ENCODE peak calls at places on chromosome 5, in nine cellular contexts. M is hepatocyte, E is left ventricle myocardium inferior, W is psoas muscle, P is cardiac muscle cell, J is tibial nerve, T is A549, H is fibroblast of lung, O is lower lobe of right lung. F is an unnamed sample.
A peak's percentile ranks its signal among the peaks of the same experiment; 100 is the strongest.

GRCh38 chr5:171450423-171451246 is 31.2 kb downstream of the FGF18 start:
- DNase-seq in T (no peak), M (peak; percentile 82), P (no peak), J (peak; percentile 29), E (peak; percentile 45), W (peak; percentile 83), H (peak; percentile 79), O (peak; percentile 57), F (peak; percentile 86)

GRCh38 chr5:134135091-134135655 is 20.7 kb downstream of the TCF7 start:
- DNase-seq in H (no peak), M (no peak), O (no peak), E (peak; percentile 3), J (no peak), W (peak; percentile 11), T (no peak), P (no peak), F (no peak)

GRCh38 chr5:60916646-60917045 is 28.2 kb downstream of the ERCC8 start:
- DNase-seq in M (no peak), O (no peak), J (no peak), E (no peak), W (no peak), P (no peak), H (no peak), T (no peak), F (no peak)

GRCh38 chr5:30401479-30402058 is 791.9 kb upstream of the CDH6 start:
- DNase-seq in T (peak; percentile 38), E (no peak), O (no peak), J (peak; percentile 9), P (peak; percentile 54), H (peak; percentile 39), M (peak; percentile 58), W (no peak), F (peak; percentile 5)

GRCh38 chr5:67094476-67095300 is 101.9 kb downstream of the CD180 start:
- DNase-seq in J (peak; percentile 17), T (no peak), H (peak; percentile 86), E (no peak), O (no peak), M (no peak), P (peak; percentile 39), W (no peak), F (peak; percentile 46)

GRCh38 chr5:168770996-168771395 is 191.8 kb upstream of the PANK3 start:
- DNase-seq in E (no peak), T (no peak), P (no peak), O (no peak), W (no peak), M (no peak), H (no peak), J (no peak), F (no peak)

GRCh38 chr5:32443145-32443540 is 1.4 kb downstream of the ZFR start:
- DNase-seq in O (no peak), M (peak; percentile 18), E (no peak), W (no peak), J (no peak), H (peak; percentile 47), P (no peak), T (no peak), F (peak; percentile 30)

GRCh38 chr5:36272136-36272665 is 29.5 kb downstream of the RANBP3L start:
- DNase-seq in E (no peak), W (no peak), T (no peak), J (no peak), M (no peak), H (peak; percentile 58), O (no peak), P (no peak), F (no peak)

GRCh38 chr5:57735754-57736153 is 253.1 kb upstream of the ACTBL2 start:
- DNase-seq in M (no peak), O (no peak), T (peak; percentile 76), J (no peak), H (peak; percentile 96), W (no peak), P (no peak), E (no peak), F (peak; percentile 84)

GRCh38 chr5:167701103-167701502 is 590.3 kb upstream of the WWC1 start:
- DNase-seq in T (no peak), P (no peak), O (no peak), H (no peak), J (no peak), W (no peak), E (no peak), M (no peak), F (no peak)

DNA sequence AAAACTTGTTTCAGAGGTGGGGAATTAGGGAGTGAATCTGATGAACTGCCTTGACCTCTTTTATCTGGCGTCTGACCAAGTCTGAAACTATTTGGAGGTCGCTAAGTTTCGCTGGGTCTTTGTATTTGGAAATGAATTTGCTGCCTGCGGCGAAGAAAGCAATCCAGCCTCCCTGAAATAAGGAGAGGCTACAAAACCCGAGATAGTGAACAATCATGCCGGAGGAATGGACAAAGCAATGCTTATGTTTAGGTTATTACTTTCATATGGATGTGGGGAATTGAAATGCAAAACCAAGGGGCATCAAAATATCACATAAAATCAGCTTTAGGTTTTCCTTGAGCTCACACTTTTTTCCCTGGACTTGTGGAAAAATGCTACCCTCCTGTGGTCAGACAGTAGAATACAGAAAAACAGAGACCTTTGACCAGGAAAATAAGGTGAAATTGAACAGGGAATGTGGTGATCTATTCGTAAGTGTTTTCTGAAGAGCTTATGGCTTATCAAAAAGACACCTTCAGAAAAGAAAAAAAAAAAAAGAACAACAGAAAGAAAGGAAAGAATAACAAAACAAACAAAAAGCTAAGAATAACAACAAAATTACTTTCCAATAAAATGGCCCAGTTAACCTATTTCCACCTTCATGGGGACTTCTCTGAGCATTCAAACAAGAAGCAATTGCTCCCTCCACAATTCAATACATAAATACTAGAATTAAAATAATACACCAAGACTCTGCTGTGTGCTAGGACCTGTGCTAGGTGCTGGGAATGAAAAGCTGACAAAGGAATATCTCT is 68.6 kb upstream of the DPYSL3 start:
- DNase-seq in T (peak; percentile 58), J (no peak), H (peak; percentile 69), W (no peak), P (peak; percentile 63), O (no peak), E (no peak), M (peak; percentile 74), F (peak; percentile 59)
- H3K27ac ChIP-seq in T (no peak overlapping the region), J (no peak overlapping the region), H (no peak overlapping the region), W (no peak overlapping the region), P (no peak overlapping the region), O (no peak overlapping the region), E (no peak overlapping the region), M (peak overlapping the region; percentile 13), F (no peak overlapping the region)

DNA sequence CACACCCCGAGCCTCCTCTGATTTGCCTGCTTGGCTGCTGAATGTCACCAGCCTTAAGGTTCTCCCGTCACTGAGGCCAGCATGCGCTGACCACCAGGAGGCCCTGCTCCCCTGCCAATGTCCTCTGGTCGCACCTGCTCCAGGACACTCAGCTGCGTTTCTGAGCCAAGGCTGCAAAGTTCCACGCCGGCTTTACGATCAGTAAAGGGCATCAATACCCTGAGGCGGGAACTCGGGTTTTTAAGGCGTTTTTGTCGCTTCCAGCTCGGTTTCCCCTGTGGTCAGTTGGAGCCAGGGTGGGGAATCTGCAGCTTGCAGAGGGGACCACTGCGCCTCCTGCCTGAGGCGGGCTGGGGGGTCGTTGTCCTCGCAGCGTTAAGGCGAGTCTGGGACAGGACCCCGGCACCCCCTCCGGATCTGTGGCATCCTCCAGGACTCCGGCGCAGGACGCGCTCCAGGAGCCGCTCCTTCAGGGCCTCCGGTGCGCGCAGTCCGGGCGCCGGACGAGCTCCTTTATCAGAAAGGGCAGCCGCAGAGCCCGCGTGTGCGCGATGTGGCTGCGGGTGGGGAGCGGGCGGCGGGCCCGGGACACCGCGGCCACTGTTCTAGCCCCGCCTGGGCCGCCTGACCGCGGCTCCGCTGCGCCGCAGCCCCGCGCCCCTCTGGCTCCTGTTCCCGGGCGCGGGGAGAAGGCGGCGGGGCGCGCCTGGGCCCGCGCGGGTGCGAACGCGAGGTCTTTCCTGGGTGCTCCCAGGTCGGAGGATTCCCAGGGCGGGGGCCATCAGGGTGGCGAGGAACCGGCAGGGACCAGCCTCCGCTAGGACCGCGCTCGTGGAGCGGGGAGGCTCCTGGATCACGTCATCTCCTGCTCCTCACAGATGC is 24.2 kb upstream of the FLT4 start:
- DNase-seq in P (peak; percentile 17), M (no peak), H (no peak), E (no peak), J (no peak), O (no peak), T (no peak), W (no peak), F (no peak)
- TF ChIP-seq CTCF in P (peak; percentile 6), M (no peak), H (no peak), E (no peak), J (no peak), O (no peak), T (no peak), W (no peak), F (no peak)

GRCh38 chr5:159123700-159124099 is 24.0 kb upstream of the EBF1 start:
- DNase-seq in T (no peak), P (no peak), O (no peak), J (no peak), H (no peak), E (no peak), W (no peak), M (no peak), F (no peak)

GRCh38 chr5:159123189-159123588 is 23.5 kb upstream of the EBF1 start:
- DNase-seq in E (no peak), W (no peak), P (no peak), H (no peak), T (no peak), O (no peak), J (no peak), M (no peak), F (no peak)

GRCh38 chr5:159121061-159121460 is 21.3 kb upstream of the EBF1 start:
- DNase-seq in H (no peak), M (no peak), P (no peak), T (no peak), E (no peak), J (no peak), O (no peak), W (no peak), F (no peak)

GRCh38 chr5:159120446-159120845 is 20.7 kb upstream of the EBF1 start:
- DNase-seq in O (no peak), J (no peak), E (no peak), P (no peak), M (no peak), H (no peak), W (no peak), T (no peak), F (no peak)
- H3K27ac ChIP-seq in O (no peak overlapping the region), J (no peak overlapping the region), E (no peak overlapping the region), P (no peak overlapping the region), M (no peak overlapping the region), H (no peak overlapping the region), W (no peak overlapping the region), T (peak overlapping the region; percentile 18), F (no peak overlapping the region)

GRCh38 chr5:16777432-16777831 is 158.7 kb downstream of the MYO10 start:
- DNase-seq in H (no peak), M (no peak), O (no peak), E (no peak), W (no peak), P (no peak), J (no peak), T (no peak), F (no peak)

GRCh38 chr5:16773990-16774389 is 157.2 kb upstream of the RETREG1 start:
- DNase-seq in T (peak; percentile 47), M (no peak), O (no peak), P (no peak), H (peak; percentile 29), E (no peak), W (no peak), J (no peak), F (no peak)

GRCh38 chr5:16774806-16775205 is 158.0 kb upstream of the RETREG1 start:
- DNase-seq in J (no peak), H (no peak), O (no peak), M (no peak), W (no peak), P (no peak), E (no peak), T (no peak), F (no peak)

GRCh38 chr5:16782227-16782626 is 153.9 kb downstream of the MYO10 start:
- DNase-seq in J (no peak), P (no peak), O (no peak), W (no peak), H (no peak), M (no peak), T (no peak), E (no peak), F (no peak)

GRCh38 chr5:16776611-16777251 is 159.4 kb downstream of the MYO10 start:
- DNase-seq in O (no peak), H (no peak), T (peak; percentile 54), M (peak; percentile 66), E (no peak), P (peak; percentile 47), W (peak; percentile 86), J (peak; percentile 20), F (no peak)
- TF ChIP-seq CTCF in O (peak; percentile 43), H (peak; percentile 26), T (peak; percentile 20), M (peak; percentile 38), E (peak; percentile 58), P (no peak), W (peak; percentile 49), J (no peak), F (no peak)

F was measured in RWPE1.